ENCODE peak calls at places on chromosomes 12 and 14, in five cellular contexts. W is neuronal stem cell; E is aorta; Q is stimulated activated CD4-positive, alpha-beta T cell treated with anti-CD3 and anti-CD28 coated beads, Interleukin-2, amount 100 ng/mL, for 48 hours; R is H7. A is an unnamed sample.

GRCh38 chr14:28719130-28719529 is 47.5 kb upstream of the FOXG1 start:
- DNase-seq in W (no peak), E (no peak), Q (no peak), R (no peak), A (no peak)

GRCh38 chr14:81400852-81401251 is 728 bp upstream of the STON2 start:
- DNase-seq in W (no peak), E (peak; percentile 77), Q (no peak), R (no peak), A (no peak)

GRCh38 chr12:132238487-132239248 is 90.7 kb downstream of the GALNT9 start:
- DNase-seq in W (no peak), E (peak; percentile 41), Q (no peak), R (no peak), A (no peak)

GRCh38 chr12:93062100-93062419 is 133.0 kb upstream of the EEA1 start:
- DNase-seq in W (no peak), E (no peak), Q (no peak), R (no peak), A (no peak)

GRCh38 chr14:49303952-49304516 is 282.1 kb downstream of the RPS29 start:
- DNase-seq in W (peak; percentile 71), E (no peak), Q (no peak), R (peak; percentile 55), A (peak; percentile 1)

GRCh38 chr12:70247653-70248199 is 4.5 kb downstream of the CNOT2 start:
- DNase-seq in W (no peak), E (no peak), Q (no peak), R (no peak), A (no peak)

GRCh38 chr12:92928431-92928961 is 599 bp downstream of the EEA1 start:
- DNase-seq in W (no peak), E (peak; percentile 62), Q (peak; percentile 38), R (no peak), A (peak; percentile 37)

GRCh38 chr12:10607885-10608458 is 5.4 kb downstream of the MAGOHB start:
- DNase-seq in W (no peak), E (no peak), Q (no peak), R (peak; percentile 39), A (no peak)

GRCh38 chr14:54935958-54936357 is 33.3 kb upstream of the GCH1 start:
- DNase-seq in W (no peak), E (no peak), Q (no peak), R (no peak), A (no peak)

GRCh38 chr14:45198551-45198950 is 54.5 kb downstream of the MIS18BP1 start:
- DNase-seq in W (no peak), E (no peak), Q (no peak), R (no peak), A (no peak)

A was measured in small intestine.